ENCODE peak calls at places on chromosome 16, in ten cellular contexts. D is prostate gland; B is activated CD8-positive, alpha-beta memory T cell treated with anti-CD3 and anti-CD28 coated beads for 1 hour; C is A549; X is ascending aorta; J is iris pigment epithelial cell; H is stimulated activated naive CD8-positive, alpha-beta T cell treated with anti-CD3 and anti-CD28 coated beads, Interleukin-15, amount 100 ng/mL, for 72 hours; K is NCI-H2171; U is neuronal stem cell; S is EL. E is an unnamed sample.

GRCh38 chr16:47713225-47713595 is 252.1 kb downstream of the PHKB start:
- DNase-seq in D (no peak), B (no peak), C (no peak), X (no peak), J (peak; percentile 90), H (no peak), K (no peak), U (no peak), S (peak; percentile 76), E (no peak)

GRCh38 chr16:50505115-50505514 is 43.1 kb upstream of the NKD1 start:
- DNase-seq in D (no peak), B (no peak), C (no peak), X (no peak), J (no peak), H (no peak), K (no peak), U (no peak), S (no peak), E (no peak)

GRCh38 chr16:18983565-18984424 is at the start of gene TMC7:
- DNase-seq in D (peak; percentile 80), B (no peak), C (peak; percentile 86), X (peak; percentile 84), J (peak; percentile 76), H (peak; percentile 50), K (peak; percentile 86), U (peak; percentile 88), S (peak; percentile 87), E (no peak)

GRCh38 chr16:77171750-77172635 is 19.0 kb upstream of the MON1B start:
- DNase-seq in D (peak; percentile 63), B (no peak), C (peak; percentile 65), X (no peak), J (peak; percentile 56), H (no peak), K (peak; percentile 66), U (peak; percentile 66), S (peak; percentile 56), E (no peak)

GRCh38 chr16:3881499-3881995 is 1.0 kb upstream of the CREBBP start:
- DNase-seq in D (no peak), B (no peak), C (no peak), X (peak; percentile 62), J (no peak), H (no peak), K (no peak), U (no peak), S (no peak), E (no peak)

GRCh38 chr16:9007177-9007794 is 43.6 kb upstream of the USP7 start:
- DNase-seq in D (no peak), B (no peak), C (no peak), X (no peak), J (no peak), H (no peak), K (no peak), U (no peak), S (no peak), E (no peak)

GRCh38 chr16:66979011-66979717 is 9.2 kb upstream of the CES4A start:
- DNase-seq in D (no peak), B (no peak), C (no peak), X (peak; percentile 85), J (no peak), H (no peak), K (no peak), U (no peak), S (no peak), E (no peak)

GRCh38 chr16:20846030-20846429 is 39.7 kb downstream of the REXO5 start:
- DNase-seq in D (no peak), B (no peak), C (no peak), X (no peak), J (no peak), H (no peak), K (no peak), U (no peak), S (no peak), E (no peak)

GRCh38 chr16:56357765-56358322 is 67.5 kb downstream of the AMFR start:
- DNase-seq in D (no peak), B (no peak), C (no peak), X (peak; percentile 66), J (peak; percentile 63), H (peak; percentile 15), K (no peak), U (no peak), S (no peak), E (no peak)

GRCh38 chr16:11916524-11917285 is 949 bp upstream of the GSPT1 start:
- DNase-seq in D (peak; percentile 67), B (no peak), C (peak; percentile 78), X (peak; percentile 69), J (peak; percentile 51), H (no peak), K (no peak), U (no peak), S (peak; percentile 60), E (no peak)

GRCh38 chr16:86791287-86792074 is 213.1 kb downstream of the FOXL1 start:
- DNase-seq in D (no peak), B (no peak), C (no peak), X (no peak), J (peak; percentile 20), H (no peak), K (no peak), U (no peak), S (no peak), E (no peak)

GRCh38 chr16:12771341-12771798 is 32.3 kb downstream of the CPPED1 start:
- DNase-seq in D (no peak), B (no peak), C (no peak), X (no peak), J (peak; percentile 55), H (no peak), K (no peak), U (no peak), S (no peak), E (no peak)

GRCh38 chr16:64094992-64095579 is 1026.8 kb downstream of the CDH11 start:
- DNase-seq in D (no peak), B (no peak), C (no peak), X (no peak), J (peak; percentile 35), H (no peak), K (no peak), U (no peak), S (peak; percentile 4), E (no peak)

GRCh38 chr16:68081796-68082567 is 3.2 kb upstream of the NFATC3 start:
- DNase-seq in D (no peak), B (no peak), C (no peak), X (no peak), J (no peak), H (peak; percentile 57), K (no peak), U (no peak), S (no peak), E (no peak)

GRCh38 chr16:53781023-53781605 is 77.2 kb downstream of the FTO start:
- DNase-seq in D (no peak), B (no peak), C (no peak), X (no peak), J (peak; percentile 71), H (no peak), K (no peak), U (no peak), S (no peak), E (no peak)

GRCh38 chr16:80924372-80924978 is 82.2 kb downstream of the CMC2 start:
- DNase-seq in D (peak; percentile 74), B (no peak), C (peak; percentile 43), X (no peak), J (peak; percentile 61), H (peak; percentile 41), K (no peak), U (peak; percentile 46), S (peak; percentile 67), E (no peak)

GRCh38 chr16:70395345-70395901 is 43.5 kb downstream of the ST3GAL2 start:
- DNase-seq in D (peak; percentile 19), B (peak; percentile 48), C (peak; percentile 65), X (no peak), J (peak; percentile 36), H (peak; percentile 66), K (no peak), U (peak; percentile 48), S (peak; percentile 57), E (no peak)

GRCh38 chr16:69397821-69398521 is 12.2 kb upstream of the TERF2 start:
- DNase-seq in D (no peak), B (no peak), C (peak; percentile 79), X (peak; percentile 71), J (peak; percentile 87), H (no peak), K (no peak), U (no peak), S (peak; percentile 86), E (no peak)

GRCh38 chr16:2530629-2531318 is 434 bp downstream of the CEMP1 start:
- DNase-seq in D (no peak), B (no peak), C (no peak), X (no peak), J (no peak), H (no peak), K (no peak), U (no peak), S (no peak), E (no peak)

GRCh38 chr16:88671806-88672205 is 8.9 kb upstream of the MVD start:
- DNase-seq in D (no peak), B (no peak), C (no peak), X (no peak), J (no peak), H (no peak), K (no peak), U (no peak), S (no peak), E (no peak)

GRCh38 chr16:19520861-19521331 is 1.0 kb downstream of the GDE1 start:
- DNase-seq in D (no peak), B (no peak), C (no peak), X (no peak), J (peak; percentile 57), H (no peak), K (no peak), U (no peak), S (peak; percentile 20), E (no peak)

GRCh38 chr16:88730632-88731607 is 24.6 kb downstream of the CTU2 start:
- DNase-seq in D (no peak), B (no peak), C (no peak), X (no peak), J (peak; percentile 69), H (no peak), K (no peak), U (no peak), S (no peak), E (no peak)

GRCh38 chr16:495127-495748 is 32.3 kb upstream of the CAPN15 start:
- DNase-seq in D (no peak), B (no peak), C (peak; percentile 73), X (no peak), J (peak; percentile 50), H (peak; percentile 36), K (no peak), U (no peak), S (peak; percentile 41), E (no peak)

GRCh38 chr16:13997933-13998332 is 73.2 kb upstream of the MRTFB start:
- DNase-seq in D (no peak), B (no peak), C (no peak), X (peak; percentile 24), J (no peak), H (no peak), K (no peak), U (no peak), S (no peak), E (no peak)

GRCh38 chr16:58938856-58939255 is 204.7 kb upstream of the GOT2 start:
- DNase-seq in D (no peak), B (no peak), C (no peak), X (no peak), J (no peak), H (no peak), K (no peak), U (peak; percentile 15), S (no peak), E (no peak)

GRCh38 chr16:67163903-67164558 is 514 bp upstream of the HSF4 start:
- DNase-seq in D (no peak), B (no peak), C (no peak), X (no peak), J (no peak), H (no peak), K (no peak), U (no peak), S (no peak), E (no peak)

GRCh38 chr16:50467943-50468748 is 80.0 kb upstream of the NKD1 start:
- DNase-seq in D (no peak), B (no peak), C (no peak), X (no peak), J (peak; percentile 3), H (no peak), K (peak; percentile 71), U (peak; percentile 62), S (no peak), E (no peak)